ENCODE peak calls at places on chromosomes 2 and 18, in nine cellular contexts. P, Q, A, N, T, Z, M, V and E are unnamed samples.

GRCh38 chr2:31082002-31082401 is 56.2 kb downstream of the GALNT14 start:
- DNase-seq in P (no peak), Z (no peak), T (no peak), V (no peak), N (no peak), Q (no peak), M (no peak), A (no peak), E (no peak)

GRCh38 chr2:79982445-79982844 is 322.1 kb downstream of the LRRTM1 start:
- DNase-seq in Z (no peak), N (no peak), A (peak; percentile 8), M (no peak), V (no peak), Q (no peak), P (no peak), T (peak; percentile 71), E (no peak)

GRCh38 chr2:61855178-61855523 is 1.3 kb upstream of the FAM161A start:
- DNase-seq in A (no peak), V (no peak), M (no peak), Q (no peak), P (no peak), T (peak; percentile 49), N (no peak), Z (no peak), E (no peak)

GRCh38 chr2:160993543-160994090 is 166.6 kb upstream of the TANK start:
- DNase-seq in N (no peak), A (no peak), Q (no peak), T (no peak), M (no peak), Z (no peak), V (no peak), P (no peak), E (no peak)

GRCh38 chr2:57614988-57615387 is 431.6 kb upstream of the VRK2 start:
- DNase-seq in P (no peak), Z (no peak), A (no peak), Q (no peak), M (no peak), N (no peak), V (no peak), T (no peak), E (no peak)

GRCh38 chr2:233801357-233802131 is 23.4 kb downstream of the MROH2A start:
- DNase-seq in P (no peak), T (no peak), M (peak; percentile 32), Q (no peak), A (no peak), Z (no peak), V (no peak), N (peak; percentile 55), E (no peak)

GRCh38 chr2:149084924-149085795 is 46.7 kb downstream of the LYPD6B start:
- DNase-seq in A (no peak), M (peak; percentile 27), V (no peak), N (no peak), Z (peak; percentile 20), Q (no peak), P (peak; percentile 89), T (no peak), E (no peak)

GRCh38 chr2:25082002-25082622 is 40.2 kb downstream of the EFR3B start:
- DNase-seq in A (no peak), T (no peak), Q (no peak), V (no peak), P (no peak), M (no peak), N (no peak), Z (no peak), E (no peak)

GRCh38 chr2:58293056-58293455 is 51.9 kb upstream of the FANCL start:
- DNase-seq in M (no peak), P (no peak), T (no peak), V (no peak), N (no peak), Z (no peak), Q (no peak), A (no peak), E (no peak)

GRCh38 chr2:168526641-168527040 is 70.6 kb downstream of the CERS6 start:
- DNase-seq in Q (no peak), V (no peak), M (peak; percentile 51), P (peak; percentile 57), Z (no peak), A (no peak), N (no peak), T (no peak), E (no peak)

GRCh38 chr2:231532189-231533035 is 2.2 kb upstream of the NMUR1 start:
- DNase-seq in N (no peak), Q (no peak), P (no peak), A (no peak), Z (no peak), M (no peak), T (no peak), V (no peak), E (no peak)

GRCh38 chr18:3447035-3447894 is 2.7 kb upstream of the TGIF1 start:
- DNase-seq in P (peak; percentile 72), N (peak; percentile 62), Z (peak; percentile 40), V (no peak), M (peak; percentile 88), Q (no peak), T (no peak), A (peak; percentile 18), E (no peak)

GRCh38 chr18:22471546-22472131 is 53.9 kb upstream of the CTAGE1 start:
- DNase-seq in Q (no peak), M (peak; percentile 72), Z (peak; percentile 26), A (no peak), N (peak; percentile 64), T (no peak), P (peak; percentile 88), V (no peak), E (no peak)

GRCh38 chr2:121088251-121089004 is 196.6 kb downstream of the TFCP2L1 start:
- DNase-seq in M (peak; percentile 80), N (no peak), V (no peak), A (no peak), T (no peak), Z (no peak), P (peak; percentile 33), Q (no peak), E (peak; percentile 77)

GRCh38 chr2:235217814-235218213 is 266.0 kb downstream of the SH3BP4 start:
- DNase-seq in Q (no peak), V (no peak), P (peak; percentile 85), T (no peak), A (no peak), M (peak; percentile 55), Z (peak; percentile 13), N (peak; percentile 7), E (no peak)

GRCh38 chr2:26018184-26018716 is 15.6 kb upstream of the RAB10 start:
- DNase-seq in T (peak; percentile 90), V (no peak), A (no peak), N (peak; percentile 88), P (peak; percentile 78), Q (peak; percentile 89), Z (peak; percentile 91), M (peak; percentile 87), E (no peak)

GRCh38 chr2:43269074-43269572 is 42.7 kb upstream of the ZFP36L2 start:
- DNase-seq in Q (no peak), A (no peak), T (peak; percentile 53), P (peak; percentile 94), N (peak; percentile 99), M (peak; percentile 98), Z (peak; percentile 97), V (no peak), E (no peak)
- TF ChIP-seq CTCF in Q (no peak), A (no peak), T (no peak), P (peak; percentile 43), N (peak; percentile 24), M (peak; percentile 15), Z (peak; percentile 65), V (no peak), E (peak; percentile 33)

DNA sequence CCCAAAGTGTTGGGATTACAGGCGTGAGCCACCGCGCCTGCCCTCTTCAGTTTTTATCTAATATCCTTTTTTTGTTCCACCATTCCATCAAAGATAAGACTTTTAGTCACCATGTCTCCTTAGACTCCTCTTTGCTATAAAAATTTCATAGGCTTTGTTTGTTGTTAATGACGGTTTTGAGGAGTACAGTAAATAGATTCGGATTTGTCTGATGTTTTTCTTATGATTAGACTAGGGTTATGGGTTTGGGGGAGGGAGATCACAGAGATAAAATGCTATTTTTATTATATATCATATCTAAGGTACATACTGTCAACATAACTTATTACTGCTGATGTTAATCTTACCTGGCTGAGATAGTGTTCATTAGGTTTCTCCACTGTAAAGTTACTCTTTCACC is 6.2 kb downstream of the IL36B start:
- DNase-seq in M (no peak), A (no peak), N (no peak), V (no peak), Q (no peak), P (no peak), Z (no peak), T (no peak), E (no peak)
- TF ChIP-seq CTCF in M (no peak), A (no peak), N (no peak), V (no peak), Q (no peak), P (no peak), Z (no peak), T (no peak), E (no peak)

GRCh38 chr2:105365176-105365575 is 27.8 kb downstream of the C2orf49 start:
- DNase-seq in M (no peak), Z (peak; percentile 60), V (no peak), N (no peak), Q (no peak), P (no peak), A (no peak), T (no peak), E (no peak)
- TF ChIP-seq CTCF in M (no peak), Z (no peak), V (no peak), N (no peak), Q (no peak), P (no peak), A (no peak), T (no peak), E (no peak)

GRCh38 chr2:100821255-100821912 is 1.4 kb downstream of the NPAS2 start:
- DNase-seq in N (no peak), Z (no peak), T (no peak), P (no peak), V (no peak), M (peak; percentile 39), Q (no peak), A (peak; percentile 25), E (no peak)

GRCh38 chr2:100823665-100824438 is 3.9 kb downstream of the NPAS2 start:
- DNase-seq in V (no peak), T (no peak), A (no peak), N (no peak), M (no peak), Z (no peak), Q (no peak), P (no peak), E (no peak)

GRCh38 chr2:100820346-100821254 is 661 bp downstream of the NPAS2 start:
- DNase-seq in V (no peak), T (peak; percentile 54), A (no peak), Q (no peak), Z (no peak), P (no peak), M (no peak), N (no peak), E (no peak)

GRCh38 chr2:100822587-100823248 is 2.8 kb downstream of the NPAS2 start:
- DNase-seq in A (no peak), N (peak; percentile 51), Q (no peak), T (no peak), P (peak; percentile 62), M (peak; percentile 74), V (no peak), Z (peak; percentile 55), E (no peak)

DNA sequence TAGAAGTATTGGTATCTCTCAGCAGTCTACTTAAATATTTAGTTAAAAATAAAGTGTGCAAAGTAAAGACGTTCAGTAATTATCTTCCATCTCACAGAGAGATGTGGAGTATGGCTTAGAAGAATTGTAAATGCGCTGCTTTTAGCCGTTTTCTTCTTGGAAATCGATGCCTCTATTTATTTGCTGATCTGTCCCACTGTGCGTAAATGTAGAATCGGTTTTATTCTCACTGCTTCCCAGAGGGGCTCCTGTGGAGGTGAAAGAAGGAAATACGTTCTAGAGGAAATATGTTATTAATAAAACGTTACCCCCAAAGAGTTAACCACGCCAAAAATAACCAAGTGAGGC is 1.9 kb downstream of the NPAS2 start:
- DNase-seq in Q (no peak), T (no peak), P (no peak), M (no peak), N (no peak), V (no peak), A (no peak), Z (no peak), E (no peak)
- TF ChIP-seq CTCF in Q (no peak), T (no peak), P (no peak), M (peak; percentile 0), N (no peak), V (no peak), A (no peak), Z (no peak), E (no peak)